ENCODE peak calls at places on chromosomes 4 and X, in six cellular contexts. One of them, this sample, is unnamed.

GRCh38 chrX:349196-349595 is 30.6 kb upstream of the GTPBP6 start:
- DNase-seq in K562: no peak
- DNase-seq in BJ: no peak
- DNase-seq in CD8-positive, alpha-beta memory T cell: no peak
- DNase-seq in AG04449: no peak
- DNase-seq in left ventricle myocardium inferior: peak; percentile 13
- DNase-seq in this sample: no peak

GRCh38 chr4:849478-850175 is 23.7 kb upstream of the CPLX1 start:
- DNase-seq in left ventricle myocardium inferior: no peak
- DNase-seq in BJ: no peak
- DNase-seq in AG04449: no peak
- DNase-seq in CD8-positive, alpha-beta memory T cell: no peak
- DNase-seq in K562: no peak
- DNase-seq in this sample: no peak

GRCh38 chrX:129836827-129837226 is 6.9 kb downstream of the ZDHHC9 start:
- DNase-seq in left ventricle myocardium inferior: no peak
- DNase-seq in BJ: no peak
- DNase-seq in AG04449: no peak
- DNase-seq in CD8-positive, alpha-beta memory T cell: no peak
- DNase-seq in K562: peak; percentile 29
- DNase-seq in this sample: no peak

GRCh38 chr4:10074767-10075105 is 41.9 kb downstream of the WDR1 start:
- DNase-seq in K562: peak; percentile 37
- DNase-seq in CD8-positive, alpha-beta memory T cell: no peak
- DNase-seq in AG04449: no peak
- DNase-seq in BJ: no peak
- DNase-seq in left ventricle myocardium inferior: peak; percentile 13
- DNase-seq in this sample: no peak

GRCh38 chr4:47468686-47469365 is 5.3 kb upstream of the COMMD8 start:
- DNase-seq in K562: no peak
- DNase-seq in left ventricle myocardium inferior: no peak
- DNase-seq in CD8-positive, alpha-beta memory T cell: no peak
- DNase-seq in BJ: no peak
- DNase-seq in AG04449: no peak
- DNase-seq in this sample: no peak

GRCh38 chr4:88689877-88690276 is 7.8 kb downstream of the NAP1L5 start:
- DNase-seq in K562: no peak
- DNase-seq in left ventricle myocardium inferior: no peak
- DNase-seq in AG04449: no peak
- DNase-seq in BJ: no peak
- DNase-seq in CD8-positive, alpha-beta memory T cell: no peak
- DNase-seq in this sample: no peak

GRCh38 chr4:44221407-44221806 is 227.2 kb downstream of the KCTD8 start:
- DNase-seq in K562: no peak
- DNase-seq in CD8-positive, alpha-beta memory T cell: no peak
- DNase-seq in BJ: no peak
- DNase-seq in AG04449: no peak
- DNase-seq in left ventricle myocardium inferior: no peak
- DNase-seq in this sample: no peak

GRCh38 chrX:107775000-107775733 is 420 bp downstream of the TSC22D3 start:
- DNase-seq in K562: no peak
- DNase-seq in CD8-positive, alpha-beta memory T cell: peak; percentile 14
- DNase-seq in BJ: no peak
- DNase-seq in left ventricle myocardium inferior: no peak
- DNase-seq in AG04449: no peak
- DNase-seq in this sample: no peak

GRCh38 chrX:67614414-67614813 is 70.6 kb downstream of the AR start:
- DNase-seq in left ventricle myocardium inferior: no peak
- DNase-seq in AG04449: no peak
- DNase-seq in K562: no peak
- DNase-seq in CD8-positive, alpha-beta memory T cell: no peak
- DNase-seq in BJ: peak; percentile 48
- DNase-seq in this sample: no peak

GRCh38 chr4:73648478-73648877 is 28.2 kb upstream of the RASSF6 start:
- DNase-seq in left ventricle myocardium inferior: no peak
- DNase-seq in CD8-positive, alpha-beta memory T cell: no peak
- DNase-seq in BJ: no peak
- DNase-seq in K562: no peak
- DNase-seq in AG04449: no peak
- DNase-seq in this sample: no peak

GRCh38 chr4:3418029-3418762 is 23.6 kb upstream of the HGFAC start:
- DNase-seq in AG04449: no peak
- DNase-seq in K562: no peak
- DNase-seq in CD8-positive, alpha-beta memory T cell: no peak
- DNase-seq in BJ: no peak
- DNase-seq in left ventricle myocardium inferior: peak; percentile 18
- DNase-seq in this sample: no peak

GRCh38 chr4:8766610-8767009 is 105.0 kb downstream of the HMX1 start:
- DNase-seq in CD8-positive, alpha-beta memory T cell: no peak
- DNase-seq in AG04449: no peak
- DNase-seq in K562: no peak
- DNase-seq in left ventricle myocardium inferior: peak; percentile 2
- DNase-seq in BJ: no peak
- DNase-seq in this sample: no peak

GRCh38 chr4:15778191-15778741 is at the start of gene CD38:
- DNase-seq in BJ: no peak
- DNase-seq in CD8-positive, alpha-beta memory T cell: no peak
- DNase-seq in K562: no peak
- DNase-seq in AG04449: no peak
- DNase-seq in left ventricle myocardium inferior: peak; percentile 28
- DNase-seq in this sample: no peak

GRCh38 chrX:63275127-63275526 is 76.0 kb downstream of the SPIN4 start:
- DNase-seq in AG04449: no peak
- DNase-seq in K562: peak; percentile 38
- DNase-seq in left ventricle myocardium inferior: no peak
- DNase-seq in CD8-positive, alpha-beta memory T cell: no peak
- DNase-seq in BJ: no peak
- DNase-seq in this sample: no peak

GRCh38 chrX:24672701-24673190 is 21.0 kb upstream of the POLA1 start:
- DNase-seq in left ventricle myocardium inferior: no peak
- DNase-seq in BJ: no peak
- DNase-seq in K562: peak; percentile 24
- DNase-seq in CD8-positive, alpha-beta memory T cell: no peak
- DNase-seq in AG04449: no peak
- DNase-seq in this sample: no peak

GRCh38 chrX:53435997-53436396 is 1.8 kb upstream of the HSD17B10 start:
- DNase-seq in K562: peak; percentile 80
- DNase-seq in CD8-positive, alpha-beta memory T cell: peak; percentile 68
- DNase-seq in AG04449: no peak
- DNase-seq in BJ: no peak
- DNase-seq in left ventricle myocardium inferior: peak; percentile 36
- DNase-seq in this sample: no peak

GRCh38 chr4:1567808-1568581 is 116.1 kb downstream of the FAM53A start:
- DNase-seq in AG04449: no peak
- DNase-seq in BJ: no peak
- DNase-seq in K562: peak; percentile 42
- DNase-seq in CD8-positive, alpha-beta memory T cell: no peak
- DNase-seq in left ventricle myocardium inferior: no peak
- DNase-seq in this sample: no peak

GRCh38 chr4:84866295-84866694 is 100.2 kb downstream of the WDFY3 start:
- DNase-seq in K562: no peak
- DNase-seq in BJ: no peak
- DNase-seq in left ventricle myocardium inferior: no peak
- DNase-seq in CD8-positive, alpha-beta memory T cell: no peak
- DNase-seq in AG04449: no peak
- DNase-seq in this sample: no peak

GRCh38 chr4:168321006-168321405 is 2.5 kb upstream of the DDX60 start:
- DNase-seq in left ventricle myocardium inferior: no peak
- DNase-seq in CD8-positive, alpha-beta memory T cell: no peak
- DNase-seq in AG04449: no peak
- DNase-seq in BJ: no peak
- DNase-seq in K562: no peak
- DNase-seq in this sample: no peak

GRCh38 chr4:152138451-152138850 is 377.6 kb upstream of the GATB start:
- DNase-seq in BJ: no peak
- DNase-seq in CD8-positive, alpha-beta memory T cell: peak; percentile 34
- DNase-seq in AG04449: no peak
- DNase-seq in left ventricle myocardium inferior: no peak
- DNase-seq in K562: no peak
- DNase-seq in this sample: no peak

GRCh38 chr4:88818650-88819470 is 121.2 kb upstream of the NAP1L5 start:
- DNase-seq in K562: peak; percentile 47
- DNase-seq in AG04449: no peak
- DNase-seq in left ventricle myocardium inferior: no peak
- DNase-seq in CD8-positive, alpha-beta memory T cell: peak; percentile 26
- DNase-seq in BJ: no peak
- DNase-seq in this sample: no peak

GRCh38 chr4:184315675-184316359 is 98.1 kb upstream of the ENPP6 start:
- DNase-seq in left ventricle myocardium inferior: no peak
- DNase-seq in K562: no peak
- DNase-seq in AG04449: no peak
- DNase-seq in CD8-positive, alpha-beta memory T cell: no peak
- DNase-seq in BJ: no peak
- DNase-seq in this sample: no peak

GRCh38 chr4:184312126-184312525 is 94.5 kb upstream of the ENPP6 start:
- DNase-seq in left ventricle myocardium inferior: no peak
- DNase-seq in AG04449: no peak
- DNase-seq in CD8-positive, alpha-beta memory T cell: no peak
- DNase-seq in BJ: no peak
- DNase-seq in K562: no peak
- DNase-seq in this sample: no peak

GRCh38 chr4:184310881-184311709 is 93.4 kb upstream of the ENPP6 start:
- DNase-seq in K562: no peak
- DNase-seq in BJ: no peak
- DNase-seq in left ventricle myocardium inferior: peak; percentile 36
- DNase-seq in CD8-positive, alpha-beta memory T cell: no peak
- DNase-seq in AG04449: no peak
- DNase-seq in this sample: peak; percentile 32

GRCh38 chr4:184313710-184314659 is 96.3 kb upstream of the ENPP6 start:
- DNase-seq in left ventricle myocardium inferior: no peak
- DNase-seq in K562: no peak
- DNase-seq in AG04449: no peak
- DNase-seq in CD8-positive, alpha-beta memory T cell: no peak
- DNase-seq in BJ: no peak
- DNase-seq in this sample: no peak

DNA sequence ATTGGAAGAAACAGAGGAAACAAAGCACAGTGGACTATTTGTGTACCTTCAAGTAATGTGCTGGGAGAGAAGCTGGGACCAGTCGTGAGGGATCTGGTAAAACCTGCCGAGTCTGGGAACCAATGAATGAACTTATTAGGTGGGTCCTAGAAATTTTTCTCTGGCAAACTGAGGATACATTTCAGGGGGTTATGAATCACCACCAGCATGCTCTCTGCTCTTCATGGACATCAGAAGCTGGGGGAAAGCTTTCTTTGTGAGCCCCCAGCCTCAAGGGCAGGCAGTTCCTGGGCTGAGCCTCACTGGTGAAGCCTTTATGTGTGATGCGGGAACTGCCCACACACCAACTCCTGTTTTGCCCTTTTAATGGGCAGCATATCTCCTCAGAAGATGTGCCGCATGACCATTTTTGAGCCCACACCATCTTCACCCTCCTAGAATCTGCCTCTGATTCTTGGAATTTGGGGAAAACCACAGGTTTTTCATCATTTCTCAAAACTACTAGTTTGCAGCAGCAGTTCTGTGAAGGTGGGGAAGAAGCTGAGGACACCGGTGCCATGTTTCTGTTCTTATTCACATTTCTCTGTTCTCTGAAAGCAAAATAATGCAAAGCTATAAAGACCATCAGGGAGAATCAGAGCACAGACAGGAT is 95.5 kb upstream of the ENPP6 start:
- DNase-seq in CD8-positive, alpha-beta memory T cell: no peak
- DNase-seq in left ventricle myocardium inferior: no peak
- DNase-seq in K562: no peak
- DNase-seq in AG04449: no peak
- DNase-seq in BJ: no peak
- DNase-seq in this sample: no peak
- H3K4me3 ChIP-seq in CD8-positive, alpha-beta memory T cell: no peak overlapping the region
- H3K4me3 ChIP-seq in left ventricle myocardium inferior: no peak overlapping the region
- H3K4me3 ChIP-seq in K562: no peak overlapping the region
- H3K4me3 ChIP-seq in AG04449: no peak overlapping the region
- H3K4me3 ChIP-seq in BJ: no peak overlapping the region
- H3K4me3 ChIP-seq in this sample: no peak overlapping the region

GRCh38 chr4:39446842-39447573 is 11.7 kb downstream of the RPL9 start:
- DNase-seq in K562: no peak
- DNase-seq in left ventricle myocardium inferior: peak; percentile 51
- DNase-seq in AG04449: no peak
- DNase-seq in CD8-positive, alpha-beta memory T cell: peak; percentile 33
- DNase-seq in BJ: no peak
- DNase-seq in this sample: no peak
- H3K4me3 ChIP-seq in K562: no peak overlapping the region
- H3K4me3 ChIP-seq in left ventricle myocardium inferior: peak overlapping the region; percentile 67
- H3K4me3 ChIP-seq in AG04449: peak overlapping the region; percentile 25
- H3K4me3 ChIP-seq in CD8-positive, alpha-beta memory T cell: peak overlapping the region; percentile 53
- H3K4me3 ChIP-seq in BJ: peak overlapping the region; percentile 32
- H3K4me3 ChIP-seq in this sample: peak overlapping the region; percentile 30

GRCh38 chr4:45349859-45350258 is 623.5 kb upstream of the GNPDA2 start:
- DNase-seq in AG04449: no peak
- DNase-seq in left ventricle myocardium inferior: no peak
- DNase-seq in CD8-positive, alpha-beta memory T cell: no peak
- DNase-seq in BJ: no peak
- DNase-seq in K562: no peak
- DNase-seq in this sample: no peak
- H3K4me3 ChIP-seq in AG04449: no peak overlapping the region
- H3K4me3 ChIP-seq in left ventricle myocardium inferior: peak overlapping the region; percentile 44
- H3K4me3 ChIP-seq in CD8-positive, alpha-beta memory T cell: no peak overlapping the region
- H3K4me3 ChIP-seq in BJ: no peak overlapping the region
- H3K4me3 ChIP-seq in K562: no peak overlapping the region
- H3K4me3 ChIP-seq in this sample: no peak overlapping the region

GRCh38 chrX:22338740-22339139 is 66.0 kb downstream of the CBLL2 start:
- DNase-seq in CD8-positive, alpha-beta memory T cell: no peak
- DNase-seq in AG04449: no peak
- DNase-seq in BJ: no peak
- DNase-seq in left ventricle myocardium inferior: no peak
- DNase-seq in K562: no peak
- DNase-seq in this sample: no peak
- H3K4me3 ChIP-seq in CD8-positive, alpha-beta memory T cell: no peak overlapping the region
- H3K4me3 ChIP-seq in AG04449: no peak overlapping the region
- H3K4me3 ChIP-seq in BJ: no peak overlapping the region
- H3K4me3 ChIP-seq in left ventricle myocardium inferior: no peak overlapping the region
- H3K4me3 ChIP-seq in K562: no peak overlapping the region
- H3K4me3 ChIP-seq in this sample: no peak overlapping the region

GRCh38 chr4:143381171-143382118 is 44.8 kb downstream of the GAB1 start:
- DNase-seq in AG04449: peak; percentile 54
- DNase-seq in BJ: no peak
- DNase-seq in left ventricle myocardium inferior: peak; percentile 89
- DNase-seq in CD8-positive, alpha-beta memory T cell: no peak
- DNase-seq in K562: peak; percentile 61
- DNase-seq in this sample: peak; percentile 69
- H3K4me3 ChIP-seq in AG04449: no peak overlapping the region
- H3K4me3 ChIP-seq in BJ: no peak overlapping the region
- H3K4me3 ChIP-seq in left ventricle myocardium inferior: peak overlapping the region; percentile 22
- H3K4me3 ChIP-seq in CD8-positive, alpha-beta memory T cell: no peak overlapping the region
- H3K4me3 ChIP-seq in K562: no peak overlapping the region
- H3K4me3 ChIP-seq in this sample: no peak overlapping the region